ENCODE peak calls at places on chromosome X, in five cellular contexts. One of them, this sample, is unnamed.

GRCh38 chrX:106898462-106898861 is 4.7 kb downstream of the RIPPLY1 start:
- DNase-seq in GM20000: peak; percentile 18
- DNase-seq in epithelial cell of esophagus: peak; percentile 51
- DNase-seq in AG09309: no peak
- DNase-seq in activated gamma-delta T cell: no peak
- DNase-seq in this sample: peak; percentile 42

GRCh38 chrX:68504237-68504636 is 5.4 kb downstream of the YIPF6 start:
- DNase-seq in GM20000: no peak
- DNase-seq in epithelial cell of esophagus: peak; percentile 73
- DNase-seq in AG09309: no peak
- DNase-seq in activated gamma-delta T cell: no peak
- DNase-seq in this sample: peak; percentile 73

GRCh38 chrX:150767475-150768131 is 74.4 kb downstream of the MTMR1 start:
- DNase-seq in GM20000: no peak
- DNase-seq in epithelial cell of esophagus: peak; percentile 62
- DNase-seq in AG09309: peak; percentile 85
- DNase-seq in activated gamma-delta T cell: no peak
- DNase-seq in this sample: peak; percentile 86

GRCh38 chrX:132758778-132759177 is 199.7 kb downstream of the HS6ST2 start:
- DNase-seq in GM20000: no peak
- DNase-seq in epithelial cell of esophagus: peak; percentile 4
- DNase-seq in AG09309: no peak
- DNase-seq in activated gamma-delta T cell: no peak
- DNase-seq in this sample: no peak

GRCh38 chrX:13937370-13938052 is 92.2 kb downstream of the GEMIN8 start:
- DNase-seq in GM20000: peak; percentile 7
- DNase-seq in epithelial cell of esophagus: no peak
- DNase-seq in AG09309: peak; percentile 7
- DNase-seq in activated gamma-delta T cell: no peak
- DNase-seq in this sample: peak; percentile 58

GRCh38 chrX:151004085-151004484 is 20.9 kb downstream of the HMGB3 start:
- DNase-seq in GM20000: no peak
- DNase-seq in epithelial cell of esophagus: no peak
- DNase-seq in AG09309: no peak
- DNase-seq in activated gamma-delta T cell: no peak
- DNase-seq in this sample: no peak

GRCh38 chrX:54808109-54808604 is 612 bp downstream of the MAGED2 start:
- DNase-seq in GM20000: peak; percentile 36
- DNase-seq in epithelial cell of esophagus: peak; percentile 8
- DNase-seq in AG09309: no peak
- DNase-seq in activated gamma-delta T cell: peak; percentile 12
- DNase-seq in this sample: no peak

GRCh38 chrX:109294097-109294815 is 187.6 kb downstream of the GUCY2F start:
- DNase-seq in GM20000: no peak
- DNase-seq in epithelial cell of esophagus: peak; percentile 71
- DNase-seq in AG09309: no peak
- DNase-seq in activated gamma-delta T cell: no peak
- DNase-seq in this sample: peak; percentile 38

GRCh38 chrX:129908636-129909035 is 2.7 kb downstream of the UTP14A start:
- DNase-seq in GM20000: no peak
- DNase-seq in epithelial cell of esophagus: peak; percentile 22
- DNase-seq in AG09309: no peak
- DNase-seq in activated gamma-delta T cell: no peak
- DNase-seq in this sample: no peak

GRCh38 chrX:7192871-7193270 is 44.9 kb upstream of the PUDP start:
- DNase-seq in GM20000: no peak
- DNase-seq in epithelial cell of esophagus: no peak
- DNase-seq in AG09309: no peak
- DNase-seq in activated gamma-delta T cell: no peak
- DNase-seq in this sample: no peak

GRCh38 chrX:110992611-110993010 is 103.4 kb upstream of the PAK3 start:
- DNase-seq in GM20000: peak; percentile 19
- DNase-seq in epithelial cell of esophagus: peak; percentile 48
- DNase-seq in AG09309: no peak
- DNase-seq in activated gamma-delta T cell: no peak
- DNase-seq in this sample: peak; percentile 1

GRCh38 chrX:153814591-153815315 is 15.6 kb downstream of the PDZD4 start:
- DNase-seq in GM20000: no peak
- DNase-seq in epithelial cell of esophagus: no peak
- DNase-seq in AG09309: no peak
- DNase-seq in activated gamma-delta T cell: no peak
- DNase-seq in this sample: no peak

GRCh38 chrX:44019911-44020310 is 46.7 kb upstream of the NDP start:
- DNase-seq in GM20000: no peak
- DNase-seq in epithelial cell of esophagus: no peak
- DNase-seq in AG09309: no peak
- DNase-seq in activated gamma-delta T cell: no peak
- DNase-seq in this sample: no peak

GRCh38 chrX:20620301-20620700 is 353.6 kb upstream of the RPS6KA3 start:
- DNase-seq in GM20000: no peak
- DNase-seq in epithelial cell of esophagus: peak; percentile 55
- DNase-seq in AG09309: no peak
- DNase-seq in activated gamma-delta T cell: no peak
- DNase-seq in this sample: peak; percentile 28

GRCh38 chrX:3589474-3589873 is 124.0 kb downstream of the PRKX start:
- DNase-seq in GM20000: no peak
- DNase-seq in epithelial cell of esophagus: no peak
- DNase-seq in AG09309: no peak
- DNase-seq in activated gamma-delta T cell: no peak
- DNase-seq in this sample: no peak

GRCh38 chrX:150990910-150991309 is 7.8 kb downstream of the HMGB3 start:
- DNase-seq in GM20000: no peak
- DNase-seq in epithelial cell of esophagus: no peak
- DNase-seq in AG09309: no peak
- DNase-seq in activated gamma-delta T cell: no peak
- DNase-seq in this sample: no peak